ENCODE peak calls at places on chromosome 7, in five cellular contexts. I is SK-N-MC, Q is spleen, E is GM12891, K is H1. U is an unnamed sample.

GRCh38 chr7:110407706-110408105 is 683.2 kb upstream of the LRRN3 start:
- DNase-seq in Q (no peak), I (no peak), K (no peak), E (no peak), U (no peak)

GRCh38 chr7:102398543-102398942 is 2.4 kb downstream of the PRKRIP1 start:
- DNase-seq in I (no peak), Q (no peak), E (no peak), K (no peak), U (no peak)

GRCh38 chr7:111011500-111011899 is 79.4 kb upstream of the LRRN3 start:
- DNase-seq in K (no peak), E (no peak), I (no peak), Q (no peak), U (no peak)

GRCh38 chr7:611281-611810 is 91.7 kb upstream of the PDGFA start:
- DNase-seq in Q (peak), E (no peak), K (no peak), I (no peak), U (no peak)

GRCh38 chr7:45384499-45384898 is 189.7 kb upstream of the ADCY1 start:
- DNase-seq in E (no peak), I (no peak), Q (no peak), K (no peak), U (no peak)

GRCh38 chr7:157845203-157845810 is 508.5 kb downstream of the DNAJB6 start:
- DNase-seq in Q (no peak), E (no peak), I (no peak), K (no peak), U (no peak)

GRCh38 chr7:94012748-94013147 is 8.6 kb upstream of the BET1 start:
- DNase-seq in Q (no peak), I (no peak), E (no peak), K (no peak), U (no peak)

GRCh38 chr7:108094933-108095710 is 35.0 kb downstream of the LAMB4 start:
- DNase-seq in K (no peak), E (no peak), Q (no peak), I (no peak), U (peak)

GRCh38 chr7:21108182-21108581 is 319.7 kb upstream of the SP4 start:
- DNase-seq in E (no peak), K (no peak), I (no peak), Q (no peak), U (no peak)

GRCh38 chr7:70788276-70788675 is 343.7 kb upstream of the GALNT17 start:
- DNase-seq in K (no peak), Q (no peak), I (no peak), E (no peak), U (no peak)

GRCh38 chr7:17910377-17910776 is 29.9 kb downstream of the SNX13 start:
- DNase-seq in E (no peak), I (no peak), K (no peak), Q (no peak), U (no peak)

GRCh38 chr7:45863715-45864114 is 9.2 kb downstream of the CCDC201 start:
- DNase-seq in E (no peak), Q (no peak), I (no peak), K (no peak), U (no peak)

GRCh38 chr7:81949306-81949705 is 179.5 kb upstream of the HGF start:
- DNase-seq in E (no peak), Q (no peak), I (no peak), K (no peak), U (no peak)

GRCh38 chr7:100867040-100867795 is at the start of gene TRIP6:
- DNase-seq in I (peak), E (peak), K (peak), Q (peak), U (peak)

GRCh38 chr7:143305423-143306070 is 10.4 kb upstream of the CLCN1 start:
- DNase-seq in Q (peak), I (no peak), E (no peak), K (no peak), U (no peak)
- TF ChIP-seq POLR2AphosphoS5 in Q (no peak), I (no peak), E (no peak), K (peak), U (no peak)

GRCh38 chr7:97851725-97852124 is 20.5 kb downstream of the ASNS start:
- DNase-seq in E (no peak), I (no peak), K (no peak), Q (no peak), U (peak)
- TF ChIP-seq POLR2AphosphoS5 in E (no peak), I (no peak), K (no peak), Q (no peak), U (peak)

GRCh38 chr7:121061826-121062582 is 73.5 kb downstream of the CPED1 start:
- DNase-seq in K (no peak), Q (no peak), I (no peak), E (no peak), U (no peak)

GRCh38 chr7:121057878-121058277 is 69.4 kb downstream of the CPED1 start:
- DNase-seq in Q (no peak), I (no peak), K (no peak), E (no peak), U (no peak)

GRCh38 chr7:121058975-121059374 is 70.5 kb downstream of the CPED1 start:
- DNase-seq in Q (no peak), E (no peak), I (no peak), K (no peak), U (no peak)

DNA sequence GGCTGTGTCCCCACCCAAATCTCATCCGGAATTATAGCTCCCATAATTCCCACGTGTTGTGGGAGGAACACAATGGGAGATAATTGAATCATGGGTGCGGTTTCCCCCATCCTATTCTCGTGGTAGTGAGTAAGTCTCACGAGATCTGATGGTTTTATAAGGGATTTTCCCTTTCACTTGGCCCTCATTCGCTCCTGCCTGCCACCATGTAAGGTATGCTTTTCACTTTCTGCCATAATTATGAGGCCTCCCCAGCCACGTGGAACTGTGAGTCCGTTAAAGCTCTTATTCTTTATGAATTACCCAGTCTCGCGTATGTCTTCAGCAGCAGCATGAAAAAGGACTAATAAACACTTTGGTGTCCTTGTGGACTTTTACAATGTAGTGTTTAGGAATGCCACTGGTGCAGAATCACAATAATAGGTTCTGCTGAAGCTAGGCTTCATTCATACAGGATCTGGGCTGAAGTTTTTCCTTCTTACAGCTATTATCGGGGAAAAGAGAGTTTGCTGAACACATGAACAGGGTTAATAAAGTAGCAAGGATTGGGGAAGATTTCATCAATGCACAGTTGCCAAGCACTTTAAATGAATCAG is 74.3 kb downstream of the CPED1 start:
- DNase-seq in I (no peak), K (no peak), E (no peak), Q (no peak), U (no peak)
- TF ChIP-seq POLR2AphosphoS5 in I (no peak), K (no peak), E (no peak), Q (no peak), U (no peak)

GRCh38 chr7:6163402-6163801 is 109.0 kb downstream of the CYTH3 start:
- DNase-seq in Q (no peak), E (no peak), I (no peak), K (no peak), U (peak)
- TF ChIP-seq POLR2AphosphoS5 in Q (peak), E (no peak), I (no peak), K (no peak), U (no peak)

DNA sequence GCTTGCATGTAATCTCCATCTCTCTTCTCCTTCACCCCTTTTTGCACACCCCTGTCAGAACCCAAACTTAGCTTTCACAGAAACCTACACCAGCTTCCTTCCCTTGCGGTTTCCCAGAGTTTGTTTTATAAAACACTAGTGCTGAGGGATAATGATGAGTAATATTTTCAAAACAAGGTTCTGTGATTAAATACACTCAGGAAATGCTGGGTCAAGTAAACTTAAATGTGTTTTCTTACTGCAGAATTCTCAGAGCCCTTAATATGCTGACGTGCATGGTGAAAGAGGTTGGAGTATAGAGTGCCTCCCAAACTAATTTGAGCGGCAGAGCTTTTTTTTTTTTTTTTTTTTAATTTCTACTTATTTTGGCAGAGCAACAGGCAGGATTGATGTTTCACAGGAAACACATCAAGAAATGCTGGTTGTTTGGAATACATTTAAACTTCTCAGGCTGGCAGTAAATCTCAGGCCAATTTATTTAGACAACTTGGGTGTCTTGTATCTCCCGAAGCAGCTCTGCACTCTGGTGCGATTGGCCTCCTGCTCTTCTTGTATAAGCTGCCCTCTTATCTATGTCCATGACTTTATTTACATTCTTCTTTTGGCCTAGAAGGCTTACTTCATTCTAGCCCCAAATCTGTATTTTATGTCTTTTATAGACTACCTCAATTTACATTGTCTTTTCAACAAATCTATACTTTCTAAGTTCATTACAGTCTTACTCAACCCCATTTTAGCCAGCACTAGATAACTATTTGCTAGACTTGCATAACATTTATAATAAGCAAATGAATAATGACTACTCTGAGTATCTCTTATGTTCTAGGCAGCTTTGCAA is 165.4 kb downstream of the BMPER start:
- DNase-seq in E (no peak), I (no peak), Q (no peak), K (no peak), U (no peak)
- TF ChIP-seq POLR2AphosphoS5 in E (no peak), I (no peak), Q (no peak), K (no peak), U (no peak)

U was measured in sigmoid colon.